ENCODE peak calls at places on chromosomes 1 and 21, in four cellular contexts. F is K562, V is WTC11, S is GM12878. T is an unnamed sample.

GRCh38 chr21:37921091-37921490 is 4.8 kb upstream of the KCNJ6 start:
- DNase-seq in F (no peak), V (no peak), S (no peak), T (no peak)

GRCh38 chr1:24641646-24642151 is 1.4 kb upstream of the SRRM1 start:
- DNase-seq in F (peak; percentile 44), V (peak; percentile 26), S (no peak), T (peak; percentile 18)

GRCh38 chr1:203229471-203230178 is at the start of gene CHIT1:
- DNase-seq in F (no peak), V (no peak), S (no peak), T (no peak)

GRCh38 chr1:208141793-208142192 is 102.4 kb downstream of the PLXNA2 start:
- DNase-seq in F (no peak), V (no peak), S (no peak), T (no peak)

GRCh38 chr1:19317126-19317910 is 5.2 kb downstream of the SLC66A1 start:
- DNase-seq in F (no peak), V (peak; percentile 67), S (no peak), T (no peak)

GRCh38 chr1:234750922-234751595 is 141.1 kb upstream of the IRF2BP2 start:
- DNase-seq in F (peak; percentile 40), V (no peak), S (no peak), T (no peak)

GRCh38 chr1:13830170-13830569 is 130.2 kb downstream of the PRDM2 start:
- DNase-seq in F (no peak), V (no peak), S (no peak), T (peak; percentile 1)

GRCh38 chr1:8152731-8153702 is 126.9 kb upstream of the ERRFI1 start:
- DNase-seq in F (no peak), V (no peak), S (no peak), T (no peak)

GRCh38 chr1:43280683-43281082 is 4.7 kb downstream of the C1orf210 start:
- DNase-seq in F (no peak), V (no peak), S (no peak), T (no peak)

GRCh38 chr21:38171723-38172344 is 85.0 kb upstream of the KCNJ15 start:
- DNase-seq in F (no peak), V (peak; percentile 60), S (no peak), T (no peak)

GRCh38 chr1:19156676-19157075 is 53.4 kb downstream of the UBR4 start:
- DNase-seq in F (no peak), V (no peak), S (no peak), T (no peak)

GRCh38 chr1:67646145-67647035 is 38.6 kb upstream of the GADD45A start:
- DNase-seq in F (peak; percentile 81), V (no peak), S (no peak), T (peak; percentile 61)

GRCh38 chr1:182718311-182718710 is 33.9 kb upstream of the RGS8 start:
- DNase-seq in F (no peak), V (no peak), S (no peak), T (no peak)

GRCh38 chr1:246537441-246537840 is 28.6 kb downstream of the TFB2M start:
- DNase-seq in F (no peak), V (no peak), S (no peak), T (no peak)

GRCh38 chr1:21060523-21060922 is 116.2 kb downstream of the EIF4G3 start:
- DNase-seq in F (no peak), V (no peak), S (no peak), T (no peak)

GRCh38 chr1:55326496-55326895 is 111.3 kb upstream of the USP24 start:
- DNase-seq in F (no peak), V (no peak), S (no peak), T (no peak)

GRCh38 chr1:205337481-205337880 is 15.9 kb upstream of the NUAK2 start:
- DNase-seq in F (no peak), V (no peak), S (no peak), T (no peak)

GRCh38 chr1:74506311-74506710 is 6.1 kb downstream of the LRRC53 start:
- DNase-seq in F (no peak), V (no peak), S (no peak), T (peak; percentile 10)

GRCh38 chr1:1425753-1426495 is 4.8 kb upstream of the ANKRD65 start:
- DNase-seq in F (no peak), V (peak; percentile 49), S (no peak), T (no peak)

GRCh38 chr1:10635385-10635896 is 160.7 kb downstream of the PEX14 start:
- DNase-seq in F (no peak), V (no peak), S (no peak), T (peak; percentile 49)

GRCh38 chr1:231856894-231857293 is 230.3 kb downstream of the DISC1 start:
- DNase-seq in F (no peak), V (no peak), S (no peak), T (no peak)

GRCh38 chr1:113981962-113982931 is 3.0 kb downstream of the OLFML3 start:
- DNase-seq in F (no peak), V (no peak), S (no peak), T (peak; percentile 39)

GRCh38 chr1:8423134-8423701 is 105.3 kb downstream of the SLC45A1 start:
- DNase-seq in F (no peak), V (peak; percentile 41), S (no peak), T (peak; percentile 71)

GRCh38 chr1:199151634-199152429 is 513.0 kb downstream of the PTPRC start:
- DNase-seq in F (no peak), V (no peak), S (no peak), T (no peak)

GRCh38 chr1:164561007-164561406 is 2.0 kb downstream of the PBX1 start:
- DNase-seq in F (no peak), V (no peak), S (no peak), T (no peak)

DNA sequence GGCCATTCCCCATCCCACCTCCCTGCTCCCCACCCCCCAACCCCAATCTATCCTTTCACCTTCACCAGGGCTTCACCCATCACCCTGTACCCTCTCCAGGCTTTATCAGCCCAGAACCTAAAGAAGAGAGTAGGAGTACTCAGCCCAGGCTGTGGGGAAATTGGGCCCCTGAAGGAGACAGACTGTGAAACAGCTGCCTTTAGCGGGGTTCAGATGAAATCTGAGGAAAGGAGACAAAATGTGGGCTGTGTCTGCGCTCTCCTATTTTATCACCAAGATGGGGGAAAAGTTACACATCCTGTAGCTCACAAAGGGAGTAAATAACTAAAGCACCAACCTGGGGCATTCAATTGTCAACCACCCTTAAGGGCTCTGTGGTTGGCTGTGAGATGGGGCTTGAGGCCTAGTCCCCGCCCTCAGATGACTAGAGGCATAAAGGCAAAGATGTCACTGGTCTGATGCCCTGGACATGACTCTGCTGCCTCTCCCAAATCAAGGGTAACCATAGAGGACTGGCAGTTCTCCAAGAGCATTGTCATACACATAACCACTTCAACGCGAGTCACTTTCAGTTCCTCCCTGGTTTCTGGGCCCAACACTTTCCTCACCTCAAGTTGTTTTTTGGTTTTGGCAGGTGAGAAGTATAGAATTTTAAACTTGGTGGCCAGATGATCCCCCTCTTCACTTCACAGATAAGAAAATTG is 30.0 kb downstream of the SLC27A3 start:
- DNase-seq in F (no peak), V (no peak), S (peak; percentile 98), T (no peak)
- TF ChIP-seq USF1 in F (no peak), V (no peak), S (no peak), T (no peak)

GRCh38 chr1:117685936-117686806 is 80.3 kb downstream of the TENT5C start:
- DNase-seq in F (no peak), V (no peak), S (no peak), T (no peak)
- TF ChIP-seq USF1 in F (peak; percentile 32), V (no peak), S (no peak), T (no peak)

GRCh38 chr1:2508180-2508579 is 18.2 kb downstream of the PANK4 start:
- DNase-seq in F (no peak), V (no peak), S (no peak), T (no peak)

GRCh38 chr1:2508751-2509150 is 17.6 kb downstream of the PANK4 start:
- DNase-seq in F (no peak), V (no peak), S (no peak), T (no peak)

GRCh38 chr1:2506007-2506860 is 20.2 kb downstream of the PANK4 start:
- DNase-seq in F (peak; percentile 44), V (no peak), S (no peak), T (no peak)

GRCh38 chr1:2506901-2507565 is 19.4 kb downstream of the PANK4 start:
- DNase-seq in F (no peak), V (no peak), S (no peak), T (no peak)

DNA sequence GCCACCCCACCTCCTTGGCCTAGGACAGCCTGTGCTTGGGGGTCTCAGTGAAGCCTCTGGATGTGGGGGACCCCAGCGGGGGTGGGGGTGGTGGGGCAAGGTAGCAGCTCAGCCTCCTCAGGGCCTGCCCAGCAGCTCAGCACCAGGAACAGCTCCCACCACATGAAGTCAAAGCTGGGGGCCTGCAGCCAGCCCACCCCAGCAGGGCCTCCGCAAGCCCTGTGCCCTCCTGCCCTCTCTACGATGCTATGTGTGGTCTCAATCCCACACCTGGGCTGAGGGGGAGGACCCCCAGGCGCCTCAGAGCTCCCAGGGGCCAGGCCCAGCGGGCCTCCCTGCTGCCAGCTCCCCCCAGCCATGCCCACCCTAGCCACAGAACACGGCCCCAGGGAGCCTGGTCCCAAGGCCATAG is 18.6 kb downstream of the PANK4 start:
- DNase-seq in F (no peak), V (no peak), S (no peak), T (no peak)
- TF ChIP-seq USF1 in F (no peak), V (no peak), S (no peak), T (no peak)

DNA sequence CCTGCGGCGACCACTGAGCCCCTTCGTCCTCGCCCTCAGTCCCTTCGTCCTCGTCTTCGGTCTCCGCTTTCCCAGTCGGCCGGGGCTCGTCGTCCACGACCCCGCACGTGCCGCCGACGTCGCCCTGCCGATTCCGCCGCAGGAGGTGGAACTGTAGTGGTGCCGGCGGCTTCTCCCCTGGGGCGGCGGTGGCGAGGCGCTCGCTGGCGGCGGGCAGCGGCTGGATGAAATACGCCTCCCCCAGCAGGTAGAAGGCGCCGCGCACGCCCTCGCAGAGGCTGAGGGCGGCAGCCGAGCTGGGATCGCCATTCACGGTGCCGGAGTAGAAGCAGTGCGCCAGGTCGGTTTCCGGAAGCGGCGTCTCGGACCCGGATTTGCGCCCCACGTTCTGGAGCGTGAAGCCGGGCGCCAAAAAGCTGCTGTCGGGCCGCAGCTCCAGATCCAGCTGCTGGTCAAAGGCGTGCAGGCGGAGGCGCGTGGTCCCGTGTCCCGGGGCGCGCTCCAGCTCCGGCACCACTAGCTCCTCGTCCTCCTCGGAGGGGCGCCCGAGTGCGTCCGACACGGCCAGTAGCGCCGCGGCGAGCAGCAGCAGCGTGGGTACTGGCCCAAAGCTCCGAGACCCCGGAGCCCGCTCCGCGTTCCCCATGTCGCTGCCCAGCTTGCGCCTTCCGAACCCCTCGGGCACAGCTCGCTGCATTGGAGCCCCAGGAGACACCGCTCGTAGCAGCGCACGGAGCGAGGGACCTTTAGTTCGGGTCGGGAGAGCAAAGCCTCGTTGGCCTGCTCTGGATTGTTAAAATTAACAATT is 747 bp downstream of the ADAMTS1 start:
- DNase-seq in F (no peak), V (peak; percentile 49), S (no peak), T (peak; percentile 73)
- TF ChIP-seq USF1 in F (no peak), V (peak; percentile 63), S (no peak), T (no peak)

DNA sequence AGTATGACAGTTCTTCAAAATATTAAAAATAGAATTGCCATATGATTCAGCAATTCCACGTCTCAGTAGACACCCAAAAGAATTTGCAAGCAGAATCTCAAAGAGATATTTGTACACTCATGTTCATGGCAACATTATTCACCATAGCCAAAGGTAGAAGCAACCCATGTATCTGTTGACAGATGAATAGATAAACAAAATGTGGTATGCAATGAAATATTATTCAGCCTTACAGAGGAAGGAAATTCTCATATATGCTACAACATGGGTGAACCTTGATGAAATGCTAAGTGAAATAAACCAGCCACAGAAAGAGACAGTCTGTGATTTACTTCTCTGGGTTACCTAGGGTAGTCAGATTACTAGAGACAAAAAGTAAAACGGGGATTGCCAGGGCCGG is 47.0 kb downstream of the NAV1 start:
- DNase-seq in F (no peak), V (no peak), S (no peak), T (no peak)
- TF ChIP-seq USF1 in F (no peak), V (no peak), S (no peak), T (no peak)

GRCh38 chr1:34736711-34737110 is 18.1 kb upstream of the GJB5 start:
- DNase-seq in F (no peak), V (no peak), S (no peak), T (no peak)
- TF ChIP-seq USF1 in F (no peak), V (no peak), S (no peak), T (no peak)

GRCh38 chr1:180623579-180624347 is 8.1 kb upstream of the XPR1 start:
- DNase-seq in F (no peak), V (peak; percentile 28), S (no peak), T (no peak)
- TF ChIP-seq USF1 in F (no peak), V (no peak), S (no peak), T (no peak)

T was measured in SK-N-SH.